ENCODE peak calls at places on chromosomes 4 and X, in four cellular contexts. A is K562, K is GM12878, B is HL-60. O is an unnamed sample.

GRCh38 chrX:102659790-102660757 is 8.8 kb downstream of the GPRASP1 start:
- DNase-seq in A (peak; percentile 71), K (peak; percentile 28), B (peak; percentile 10), O (peak; percentile 27)

GRCh38 chr4:143254479-143255216 is 69.9 kb downstream of the USP38 start:
- DNase-seq in A (peak; percentile 52), K (no peak), B (no peak), O (no peak)

GRCh38 chr4:188960411-188961093 is 821.3 kb downstream of the TRIML1 start:
- DNase-seq in A (no peak), K (no peak), B (no peak), O (no peak)

GRCh38 chr4:21753084-21753760 is 195.3 kb downstream of the KCNIP4 start:
- DNase-seq in A (no peak), K (no peak), B (no peak), O (no peak)

GRCh38 chrX:56932106-56932505 is 63.2 kb downstream of the SPIN3 start:
- DNase-seq in A (no peak), K (no peak), B (no peak), O (no peak)

GRCh38 chr4:117588771-117589170 is 445.5 kb upstream of the NDST3 start:
- DNase-seq in A (no peak), K (no peak), B (no peak), O (no peak)

GRCh38 chr4:127828121-127828520 is 46.0 kb downstream of the HSPA4L start:
- DNase-seq in A (no peak), K (no peak), B (no peak), O (no peak)

GRCh38 chrX:82813671-82814078 is 694.4 kb upstream of the POU3F4 start:
- DNase-seq in A (no peak), K (no peak), B (no peak), O (no peak)

GRCh38 chr4:56374956-56375355 is 12.3 kb downstream of the AASDH start:
- DNase-seq in A (no peak), K (no peak), B (no peak), O (no peak)
- TF ChIP-seq SPI1 in A (no peak), K (no peak), B (no peak), O (no peak)

DNA sequence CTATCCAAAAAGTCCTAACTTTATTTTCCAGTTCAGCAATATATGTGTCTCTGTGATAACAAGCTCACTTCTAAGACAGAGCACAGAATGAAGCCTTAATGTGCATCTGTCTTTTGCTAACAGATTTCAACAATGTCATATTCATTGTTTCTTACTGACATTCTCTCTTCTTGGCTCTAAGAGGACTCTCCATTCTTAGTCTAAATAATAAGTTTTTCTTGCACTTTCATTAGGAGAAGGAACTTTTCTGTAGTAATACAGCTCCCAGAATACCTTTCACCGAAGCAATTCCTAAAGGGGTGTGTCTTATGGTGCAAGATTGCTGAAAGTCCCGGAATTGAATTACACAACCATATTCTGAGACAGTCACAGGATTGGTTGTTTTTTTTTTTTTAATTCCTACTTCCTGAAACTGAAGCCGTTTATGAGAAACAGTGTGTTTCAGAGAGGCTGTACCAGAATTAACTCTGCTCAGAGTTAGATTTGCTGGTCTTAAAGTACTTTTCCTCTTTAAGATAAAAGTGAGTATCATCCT is at the start of gene ALPK1:
- DNase-seq in A (peak; percentile 60), K (no peak), B (peak; percentile 71), O (no peak)
- TF ChIP-seq POLR2AphosphoS5 in A (no peak), K (peak; percentile 53), B (no peak), O (no peak)

GRCh38 chr4:88592600-88593448 is 544 bp downstream of the HERC3 start:
- DNase-seq in A (peak; percentile 90), K (peak; percentile 20), B (peak; percentile 38), O (peak; percentile 85)
- TF ChIP-seq SPI1 in A (no peak), K (no peak), B (no peak), O (no peak)

GRCh38 chr4:11618666-11619282 is 190.1 kb upstream of the HS3ST1 start:
- DNase-seq in A (no peak), K (no peak), B (no peak), O (no peak)
- TF ChIP-seq POLR2AphosphoS5 in A (no peak), K (no peak), B (no peak), O (no peak)

GRCh38 chrX:31522760-31523159 is 450.9 kb upstream of the FTHL17 start:
- DNase-seq in A (no peak), K (no peak), B (no peak), O (no peak)
- TF ChIP-seq SPI1 in A (no peak), K (no peak), B (no peak), O (no peak)

GRCh38 chrX:50204364-50204899 is at the start of gene CCNB3:
- DNase-seq in A (peak; percentile 71), K (peak; percentile 36), B (peak; percentile 28), O (peak; percentile 30)
- TF ChIP-seq POLR2AphosphoS5 in A (no peak), K (no peak), B (no peak), O (no peak)

GRCh38 chr4:73599182-73599581 is 21.1 kb downstream of the RASSF6 start:
- DNase-seq in A (peak; percentile 30), K (no peak), B (no peak), O (no peak)
- TF ChIP-seq SPI1 in A (no peak), K (no peak), B (no peak), O (no peak)

DNA sequence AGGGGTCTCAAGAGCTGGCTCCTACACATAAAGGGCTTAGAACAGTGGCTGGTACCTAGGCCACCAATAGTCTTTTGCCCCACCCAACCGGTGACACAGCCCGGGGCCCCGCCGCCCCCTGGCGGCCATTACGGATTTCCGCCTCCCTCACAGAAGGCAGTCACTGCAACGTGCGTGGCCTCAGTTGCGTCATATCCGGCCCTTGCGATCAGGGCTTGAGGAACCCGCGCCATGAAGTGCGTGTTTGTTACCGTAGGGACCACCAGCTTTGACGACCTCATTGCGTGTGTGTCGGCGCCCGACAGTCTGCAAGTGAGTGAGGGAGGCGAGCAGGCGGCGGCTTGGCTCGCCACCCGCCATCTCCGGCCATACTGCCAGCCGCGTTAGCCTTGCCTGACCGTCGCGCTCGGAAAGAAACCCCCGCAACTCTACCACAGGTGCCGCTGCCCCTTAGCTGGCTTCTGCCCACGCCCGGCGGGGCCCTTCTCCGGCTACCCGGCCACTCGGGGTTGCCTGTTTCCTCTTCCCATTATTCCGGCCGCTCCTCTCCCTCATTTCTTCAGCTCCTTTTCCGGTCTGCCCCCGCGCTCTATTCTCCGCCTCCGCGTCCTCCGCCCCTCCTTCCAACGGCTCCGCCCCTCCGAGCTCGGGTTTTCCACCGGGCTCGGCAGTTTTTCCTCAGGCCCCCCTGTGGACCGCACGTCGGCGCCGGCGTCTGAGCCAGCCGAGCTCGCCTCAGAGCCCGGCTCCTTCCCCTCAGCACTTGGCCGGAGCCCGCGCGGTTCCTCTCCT is at the start of gene ALG13:
- DNase-seq in A (peak; percentile 89), K (peak; percentile 43), B (peak; percentile 80), O (peak; percentile 63)
- TF ChIP-seq POLR2AphosphoS5 in A (peak; percentile 65), K (peak; percentile 95), B (peak; percentile 74), O (peak; percentile 90)

GRCh38 chr4:20337261-20337664 is 85.6 kb downstream of the SLIT2 start:
- DNase-seq in A (no peak), K (no peak), B (no peak), O (no peak)
- TF ChIP-seq SPI1 in A (no peak), K (no peak), B (no peak), O (no peak)